ENCODE peak calls at places on chromosomes 12 and 14, in nine cellular contexts. N is astrocyte of the spinal cord; E is COR-L47; D is effector CD4-positive, alpha-beta T cell; K is Right ventricle myocardium inferior; P is pancreas; M is OCI-LY7; J is cardiac fibroblast; B is NCI-H1105. G is an unnamed sample.

GRCh38 chr12:70028918-70029317 is 203.9 kb downstream of the MYRFL start:
- DNase-seq in K (no peak), J (no peak), D (no peak), B (no peak), N (no peak), E (no peak), M (no peak), P (no peak), G (no peak)

GRCh38 chr12:132146772-132147422 is 2.6 kb downstream of the NOC4L start:
- DNase-seq in M (no peak), B (no peak), D (no peak), J (no peak), P (no peak), N (no peak), K (no peak), E (no peak), G (no peak)

GRCh38 chr14:105203057-105203494 is 22.0 kb upstream of the NUDT14 start:
- DNase-seq in P (peak), N (peak), J (peak), M (peak), K (peak), B (peak), E (peak), D (peak), G (peak)

GRCh38 chr12:57719777-57720605 is 18.6 kb downstream of the AGAP2 start:
- DNase-seq in K (no peak), N (no peak), M (no peak), D (no peak), P (no peak), E (no peak), J (no peak), B (no peak), G (no peak)

GRCh38 chr12:93122569-93123091 is 193.5 kb upstream of the EEA1 start:
- DNase-seq in J (peak), D (no peak), N (no peak), M (no peak), P (peak), K (no peak), B (no peak), E (no peak), G (no peak)

GRCh38 chr14:104254735-104255400 is 116.5 kb downstream of the KIF26A start:
- DNase-seq in K (no peak), N (no peak), M (no peak), P (no peak), J (no peak), D (no peak), E (no peak), B (no peak), G (no peak)

GRCh38 chr14:91400696-91401095 is 16.9 kb downstream of the CCDC88C start:
- DNase-seq in D (no peak), J (peak), E (no peak), B (no peak), N (peak), K (no peak), P (no peak), M (no peak), G (no peak)

GRCh38 chr12:110270125-110270962 is 10.7 kb upstream of the ATP2A2 start:
- DNase-seq in D (no peak), B (peak), E (peak), M (no peak), J (peak), K (no peak), P (no peak), N (peak), G (no peak)

GRCh38 chr14:86575141-86575540 is 1045.2 kb downstream of the FLRT2 start:
- DNase-seq in J (no peak), B (no peak), K (no peak), N (peak), D (no peak), E (no peak), P (no peak), M (no peak), G (no peak)

GRCh38 chr12:101235686-101236085 is 25.6 kb upstream of the SLC5A8 start:
- DNase-seq in J (no peak), B (no peak), N (no peak), E (no peak), K (no peak), D (no peak), M (no peak), P (no peak), G (no peak)

GRCh38 chr12:111446044-111446581 is 40.4 kb downstream of the SH2B3 start:
- DNase-seq in N (no peak), K (peak), P (peak), M (no peak), B (peak), D (no peak), J (peak), E (peak), G (no peak)

GRCh38 chr12:6096527-6096926 is 27.9 kb downstream of the VWF start:
- DNase-seq in N (no peak), M (no peak), E (no peak), P (no peak), J (peak), K (no peak), B (no peak), D (no peak), G (no peak)

GRCh38 chr12:57735952-57736742 is 2.4 kb downstream of the AGAP2 start:
- DNase-seq in K (no peak), E (peak), B (no peak), P (no peak), J (peak), N (no peak), D (no peak), M (no peak), G (no peak)

GRCh38 chr14:99252940-99253868 is 18.8 kb downstream of the BCL11B start:
- DNase-seq in P (no peak), J (no peak), B (no peak), M (no peak), K (no peak), E (no peak), D (peak), N (no peak), G (peak)

GRCh38 chr12:113149361-113150150 is at the start of gene CFAP73:
- DNase-seq in B (peak), D (no peak), K (peak), E (peak), M (no peak), J (peak), P (peak), N (peak), G (peak)

GRCh38 chr14:99756796-99757195 is 36.4 kb upstream of the EML1 start:
- DNase-seq in K (peak), D (no peak), M (no peak), B (no peak), E (no peak), P (no peak), N (peak), J (no peak), G (no peak)

GRCh38 chr12:118376089-118377004 is at the start of gene SUDS3:
- DNase-seq in N (peak), P (peak), D (peak), J (peak), M (peak), K (peak), E (peak), B (peak), G (peak)

G was measured in activated CD4-positive, alpha-beta T cell treated with anti-CD3 and anti-CD28 coated beads, Interleukin-2, amount 50 U/mL, for 1 hour.